ENCODE peak calls at places on chromosomes 2 and 18, in five cellular contexts. C is neural progenitor cell, Q is GM23338, B is mesendoderm, G is ovary. U is an unnamed sample.

GRCh38 chr2:8720741-8721140 is 38.9 kb downstream of the ID2 start:
- DNase-seq in C (no peak), Q (no peak), G (no peak), B (no peak), U (no peak)

GRCh38 chr2:195160959-195161358 is 496.1 kb upstream of the SLC39A10 start:
- DNase-seq in G (no peak), Q (no peak), B (no peak), C (no peak), U (no peak)

GRCh38 chr2:11930211-11930761 is 183.9 kb downstream of the LPIN1 start:
- DNase-seq in B (no peak), C (no peak), Q (no peak), G (no peak), U (no peak)

GRCh38 chr2:85409719-85410583 is at the start of gene CAPG:
- DNase-seq in G (no peak), C (no peak), B (peak; percentile 59), Q (no peak), U (no peak)

GRCh38 chr2:45214550-45214949 is 205.3 kb upstream of the SIX2 start:
- DNase-seq in B (no peak), Q (no peak), G (no peak), C (no peak), U (no peak)

GRCh38 chr2:120622159-120622869 is 113.4 kb upstream of the GLI2 start:
- DNase-seq in C (no peak), Q (no peak), G (no peak), B (no peak), U (no peak)

GRCh38 chr2:33441235-33441810 is 35.1 kb upstream of the RASGRP3 start:
- DNase-seq in Q (peak; percentile 76), G (peak; percentile 35), C (peak; percentile 70), B (peak; percentile 71), U (no peak)

GRCh38 chr18:11798271-11798670 is 52.9 kb upstream of the CHMP1B start:
- DNase-seq in B (no peak), G (no peak), C (no peak), Q (no peak), U (no peak)

GRCh38 chr2:168355779-168356178 is 100.3 kb upstream of the CERS6 start:
- DNase-seq in G (no peak), B (no peak), Q (peak; percentile 27), C (no peak), U (no peak)

GRCh38 chr18:1047406-1047805 is 142.7 kb downstream of the ADCYAP1 start:
- DNase-seq in G (no peak), Q (no peak), B (no peak), C (no peak), U (no peak)

GRCh38 chr2:70895998-70896764 is 39.5 kb upstream of the ATP6V1B1 start:
- DNase-seq in C (no peak), Q (no peak), B (no peak), G (no peak), U (no peak)

GRCh38 chr2:68216454-68217310 is 35.6 kb downstream of the PPP3R1 start:
- DNase-seq in Q (no peak), C (no peak), B (peak; percentile 29), G (no peak), U (no peak)

GRCh38 chr2:142951190-142952007 is 73.9 kb downstream of the KYNU start:
- DNase-seq in G (no peak), C (no peak), Q (no peak), B (no peak), U (no peak)

GRCh38 chr2:233233618-233234230 is 17.7 kb upstream of the ATG16L1 start:
- DNase-seq in Q (no peak), G (no peak), C (no peak), B (no peak), U (no peak)

GRCh38 chr2:223199531-223200506 is 147.8 kb downstream of the KCNE4 start:
- DNase-seq in C (no peak), G (no peak), Q (no peak), B (no peak), U (no peak)

GRCh38 chr2:203240491-203240890 is 1.7 kb downstream of the CYP20A1 start:
- DNase-seq in B (no peak), C (no peak), G (no peak), Q (no peak), U (no peak)

GRCh38 chr18:74271656-74272055 is 20.1 kb downstream of the CYB5A start:
- DNase-seq in C (no peak), G (no peak), B (no peak), Q (no peak), U (no peak)

GRCh38 chr2:227503433-227504406 is 31.8 kb downstream of the AGFG1 start:
- DNase-seq in C (no peak), Q (no peak), G (no peak), B (peak; percentile 37), U (no peak)

GRCh38 chr2:214699236-214699635 is 110.2 kb downstream of the BARD1 start:
- DNase-seq in B (no peak), G (no peak), C (no peak), Q (no peak), U (no peak)

GRCh38 chr18:5418985-5419495 is 123.5 kb upstream of the ZBTB14 start:
- DNase-seq in Q (no peak), C (no peak), B (no peak), G (no peak), U (no peak)

GRCh38 chr2:37654419-37654818 is 17.0 kb downstream of the CDC42EP3 start:
- DNase-seq in G (no peak), Q (peak; percentile 35), C (peak; percentile 31), B (peak; percentile 26), U (no peak)

GRCh38 chr2:37653805-37654378 is 17.6 kb downstream of the CDC42EP3 start:
- DNase-seq in Q (no peak), C (no peak), G (no peak), B (no peak), U (no peak)

GRCh38 chr2:37654932-37655331 is 16.5 kb downstream of the CDC42EP3 start:
- DNase-seq in B (peak; percentile 39), G (no peak), C (peak; percentile 55), Q (peak; percentile 71), U (no peak)

GRCh38 chr2:37652199-37652640 is 19.2 kb downstream of the CDC42EP3 start:
- DNase-seq in Q (no peak), B (peak; percentile 53), G (no peak), C (no peak), U (no peak)

DNA sequence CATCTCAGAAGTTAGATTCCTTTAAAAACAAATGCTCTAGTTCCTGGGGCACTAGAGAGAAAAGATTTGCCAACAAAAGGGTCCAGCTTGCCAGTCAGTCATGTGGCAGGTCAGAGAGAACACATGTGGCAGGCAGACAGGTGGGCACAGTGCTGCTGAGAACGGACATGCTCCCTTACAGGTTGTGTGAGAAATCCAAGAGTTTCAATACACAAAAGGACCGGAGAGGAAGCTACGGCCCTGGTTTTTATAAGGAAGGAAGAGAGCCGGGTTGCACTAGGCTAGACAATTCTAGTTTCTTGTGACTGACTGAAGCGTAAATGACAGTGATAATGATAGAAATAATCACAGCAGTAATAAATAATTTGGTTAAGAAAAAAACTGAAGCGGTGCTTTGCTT is 18.3 kb downstream of the CDC42EP3 start:
- DNase-seq in C (no peak), B (no peak), Q (no peak), G (no peak), U (no peak)
- H3K4me1 ChIP-seq in C (peaks cover 50% of the 10 kb centered on the region), B (peaks cover 38% of the 10 kb centered on the region), Q (peaks cover 53% of the 10 kb centered on the region), G (peaks cover 11% of the 10 kb centered on the region), U (peaks cover 63% of the 10 kb centered on the region)

GRCh38 chr2:37588316-37588777 is 83.1 kb downstream of the CDC42EP3 start:
- DNase-seq in C (no peak), B (no peak), Q (no peak), G (no peak), U (no peak)

GRCh38 chr2:37586663-37587409 is 84.6 kb downstream of the CDC42EP3 start:
- DNase-seq in C (no peak), G (no peak), Q (peak; percentile 23), B (no peak), U (no peak)

GRCh38 chr2:37589298-37589697 is 82.1 kb downstream of the CDC42EP3 start:
- DNase-seq in C (no peak), Q (no peak), G (no peak), B (no peak), U (no peak)

GRCh38 chr2:37585982-37586621 is 85.3 kb downstream of the CDC42EP3 start:
- DNase-seq in G (no peak), B (no peak), C (no peak), Q (no peak), U (no peak)

DNA sequence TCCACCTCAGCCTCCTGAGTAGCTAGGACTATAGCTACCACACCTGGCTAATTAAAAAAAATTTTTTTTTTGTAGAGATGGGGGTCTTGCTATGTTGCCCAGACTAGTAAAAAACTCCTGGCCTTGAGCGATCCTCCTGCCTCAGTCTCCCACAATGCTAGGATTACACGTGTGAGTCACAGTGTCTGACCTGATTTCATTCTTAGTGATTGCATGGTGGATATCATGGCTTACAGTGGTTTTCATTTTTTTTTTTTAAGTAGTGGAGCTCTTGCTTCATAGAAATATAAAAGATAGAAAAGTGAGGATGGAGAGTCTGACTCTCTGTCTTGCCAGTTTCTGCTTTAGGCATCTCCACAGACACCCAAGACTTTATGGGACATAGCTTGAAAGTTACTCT is 83.6 kb downstream of the CDC42EP3 start:
- DNase-seq in Q (no peak), B (no peak), G (no peak), C (no peak), U (no peak)
- H3K4me1 ChIP-seq in Q (peaks cover 44% of the 10 kb centered on the region), B (peaks cover 2% of the 10 kb centered on the region), G (peaks cover 19% of the 10 kb centered on the region), C (peaks cover 24% of the 10 kb centered on the region), U (peaks cover 71% of the 10 kb centered on the region)

GRCh38 chr2:27776696-27777095 is 5.2 kb downstream of the MRPL33 start:
- DNase-seq in C (no peak), G (no peak), Q (no peak), B (no peak), U (no peak)

GRCh38 chr2:27773959-27774358 is 2.4 kb downstream of the MRPL33 start:
- DNase-seq in C (no peak), Q (no peak), B (no peak), G (no peak), U (no peak)

GRCh38 chr2:27776097-27776496 is 4.6 kb downstream of the MRPL33 start:
- DNase-seq in B (no peak), Q (no peak), C (no peak), G (peak; percentile 81), U (no peak)

GRCh38 chr2:27781496-27781895 is 10.0 kb downstream of the MRPL33 start:
- DNase-seq in C (no peak), G (no peak), Q (no peak), B (no peak), U (no peak)

GRCh38 chr2:27779417-27780055 is 8.0 kb downstream of the MRPL33 start:
- DNase-seq in G (no peak), C (no peak), Q (no peak), B (no peak), U (no peak)
- H3K4me1 ChIP-seq in G (peaks cover 4% of the 10 kb centered on the region), C (no peaks in the 10 kb centered on the region), Q (no peaks in the 10 kb centered on the region), B (no peaks in the 10 kb centered on the region), U (peaks cover 18% of the 10 kb centered on the region)

DNA sequence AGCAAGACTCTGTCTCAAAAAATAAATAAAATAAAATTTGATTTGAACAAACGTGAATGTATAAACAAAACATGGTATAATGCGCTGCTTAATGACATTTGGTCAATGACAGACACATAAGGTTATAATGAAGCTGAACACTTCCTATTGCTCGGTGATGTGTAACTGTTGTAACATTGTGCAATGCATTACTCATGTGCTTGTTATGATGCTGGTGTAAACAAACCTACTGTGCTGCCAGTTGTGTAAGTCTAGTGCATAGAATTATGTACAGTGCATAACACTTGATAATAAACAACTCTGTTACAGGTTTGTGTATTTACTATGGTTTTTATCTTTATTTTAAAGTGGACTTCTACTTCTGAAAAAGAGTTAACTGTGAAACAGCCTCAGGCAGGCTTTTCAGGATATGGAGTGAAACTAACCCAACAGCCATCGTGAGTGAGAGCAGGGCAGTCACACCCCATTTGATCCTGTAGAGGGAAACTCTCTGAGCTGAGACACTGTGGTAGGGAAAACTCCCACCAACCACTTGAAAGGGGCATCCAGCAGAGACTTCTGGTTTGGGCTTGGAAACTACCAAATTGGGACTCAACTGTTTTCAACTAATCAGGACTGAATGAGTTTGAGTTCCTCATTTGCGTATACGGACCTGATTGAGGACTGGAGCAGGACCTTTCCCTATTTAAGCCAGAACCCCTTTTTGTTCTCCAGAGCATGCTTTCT is 8.7 kb upstream of the RPRD1A start:
- DNase-seq in B (peak; percentile 23), G (no peak), Q (no peak), C (no peak), U (no peak)
- H3K4me1 ChIP-seq in B (no peaks in the 10 kb centered on the region), G (no peaks in the 10 kb centered on the region), Q (no peaks in the 10 kb centered on the region), C (no peaks in the 10 kb centered on the region), U (no peaks in the 10 kb centered on the region)

U was measured in vagina.